ENCODE peak calls at places on chromosomes 13 and 19, in six cellular contexts. E is Caco-2, T is ureter, G is cardiac fibroblast, X is nucleus accumbens, U is foreskin keratinocyte. R is an unnamed sample.
A peak's percentile ranks its signal among the peaks of the same experiment; 100 is the strongest.

GRCh38 chr19:30074741-30075460 is 132.9 kb downstream of the URI1 start:
- DNase-seq in E (peak; percentile 18), T (no peak), G (no peak), X (no peak), U (no peak), R (no peak)

GRCh38 chr13:112248406-112248760 is 127.8 kb upstream of the SPACA7 start:
- DNase-seq in E (no peak), T (peak; percentile 20), G (no peak), X (no peak), U (no peak), R (no peak)

GRCh38 chr19:40523322-40524047 is 53.2 kb upstream of the SHKBP1 start:
- DNase-seq in E (peak; percentile 89), T (no peak), G (peak; percentile 67), X (no peak), U (peak; percentile 47), R (peak; percentile 72)

GRCh38 chr19:35045667-35046300 is 4.3 kb downstream of the HPN start:
- DNase-seq in E (no peak), T (no peak), G (peak; percentile 54), X (no peak), U (peak; percentile 25), R (no peak)

GRCh38 chr13:29977721-29978120 is 127.3 kb upstream of the UBL3 start:
- DNase-seq in E (no peak), T (no peak), G (no peak), X (no peak), U (no peak), R (no peak)

GRCh38 chr13:43397110-43397509 is 373.7 kb downstream of the DNAJC15 start:
- DNase-seq in E (no peak), T (no peak), G (peak; percentile 86), X (no peak), U (no peak), R (no peak)

GRCh38 chr19:9883231-9883758 is 48.2 kb downstream of the PIN1 start:
- DNase-seq in E (no peak), T (no peak), G (no peak), X (no peak), U (peak; percentile 68), R (no peak)

GRCh38 chr19:12833747-12834417 is 497 bp downstream of the RTBDN start:
- DNase-seq in E (no peak), T (no peak), G (no peak), X (no peak), U (no peak), R (no peak)

GRCh38 chr19:16456652-16457194 is 15.0 kb downstream of the EPS15L1 start:
- DNase-seq in E (no peak), T (no peak), G (no peak), X (no peak), U (peak; percentile 22), R (no peak)

GRCh38 chr13:98706446-98707110 is 45.9 kb downstream of the SLC15A1 start:
- DNase-seq in E (peak; percentile 84), T (no peak), G (peak; percentile 19), X (no peak), U (no peak), R (no peak)

GRCh38 chr19:3981736-3982681 is 3.3 kb downstream of the EEF2 start:
- DNase-seq in E (no peak), T (peak; percentile 47), G (no peak), X (no peak), U (no peak), R (no peak)

GRCh38 chr19:49883094-49883493 is 5.6 kb downstream of the TBC1D17 start:
- DNase-seq in E (peak; percentile 23), T (no peak), G (no peak), X (no peak), U (no peak), R (no peak)

GRCh38 chr13:112711528-112712265 is 21.9 kb downstream of the ATP11A start:
- DNase-seq in E (peak; percentile 94), T (peak; percentile 71), G (peak; percentile 86), X (no peak), U (peak; percentile 96), R (peak; percentile 51)

GRCh38 chr19:12720296-12720695 is 3.4 kb downstream of the TNPO2 start:
- DNase-seq in E (no peak), T (no peak), G (no peak), X (no peak), U (no peak), R (no peak)

GRCh38 chr19:19642506-19643157 is 825 bp downstream of the GMIP start:
- DNase-seq in E (no peak), T (no peak), G (peak; percentile 9), X (no peak), U (peak; percentile 14), R (no peak)

GRCh38 chr19:16969127-16969526 is 57.5 kb downstream of the CPAMD8 start:
- DNase-seq in E (no peak), T (no peak), G (peak; percentile 57), X (no peak), U (peak; percentile 47), R (no peak)

GRCh38 chr13:67857581-67858310 is 627.6 kb upstream of the PCDH9 start:
- DNase-seq in E (no peak), T (no peak), G (no peak), X (no peak), U (no peak), R (no peak)

GRCh38 chr19:38922482-38922881 is 8.1 kb downstream of the SARS2 start:
- DNase-seq in E (no peak), T (no peak), G (no peak), X (no peak), U (no peak), R (no peak)

GRCh38 chr19:31518626-31519025 is 169.4 kb upstream of the TSHZ3 start:
- DNase-seq in E (no peak), T (no peak), G (no peak), X (no peak), U (peak; percentile 4), R (no peak)

GRCh38 chr13:109196896-109197295 is 567.5 kb downstream of the MYO16 start:
- DNase-seq in E (no peak), T (no peak), G (no peak), X (no peak), U (no peak), R (no peak)

GRCh38 chr19:18629166-18630088 is 7.4 kb upstream of the KLHL26 start:
- DNase-seq in E (no peak), T (no peak), G (peak; percentile 65), X (no peak), U (no peak), R (no peak)

GRCh38 chr13:31200636-31200970 is 828 bp downstream of the B3GLCT start:
- DNase-seq in E (peak; percentile 72), T (peak; percentile 52), G (peak; percentile 36), X (peak; percentile 41), U (no peak), R (no peak)

GRCh38 chr13:76884571-76885202 is 1.5 kb downstream of the KCTD12 start:
- DNase-seq in E (no peak), T (no peak), G (peak; percentile 65), X (no peak), U (no peak), R (no peak)